ENCODE peak calls at places on chromosomes 12 and 14, in ten cellular contexts. M is brain pericyte, U is HepG2, Q is colonic mucosa, R is pancreas, V is cardiac fibroblast, B is tibial artery, I is GOT3, Z is left cardiac atrium, K is right lobe of liver. G is an unnamed sample.

GRCh38 chr14:104979758-104980591 is 1.8 kb upstream of the AHNAK2 start:
- DNase-seq in V (peak), I (no peak), Z (peak), M (no peak), R (peak), U (no peak), Q (peak), B (no peak), K (peak), G (no peak)

GRCh38 chr12:77947326-77947725 is 116.6 kb downstream of the NAV3 start:
- DNase-seq in Q (no peak), K (no peak), I (no peak), U (no peak), B (no peak), V (peak), R (no peak), M (no peak), Z (no peak), G (peak)

GRCh38 chr12:65728913-65729793 is 95.1 kb upstream of the HMGA2 start:
- DNase-seq in V (peak), Z (no peak), M (no peak), K (no peak), Q (no peak), I (no peak), R (no peak), U (no peak), B (no peak), G (peak)

GRCh38 chr14:63342381-63342780 is 23.6 kb upstream of the GPHB5 start:
- DNase-seq in V (peak), I (no peak), R (no peak), B (no peak), Q (no peak), K (no peak), U (no peak), M (no peak), Z (no peak), G (no peak)

GRCh38 chr14:33709286-33709685 is 241.6 kb downstream of the EGLN3 start:
- DNase-seq in Z (no peak), R (no peak), I (no peak), V (no peak), Q (no peak), K (no peak), B (no peak), U (no peak), M (no peak), G (no peak)

GRCh38 chr14:23469906-23470403 is 452 bp downstream of the NGDN start:
- DNase-seq in K (no peak), B (no peak), Z (no peak), U (no peak), V (no peak), R (no peak), M (no peak), I (no peak), Q (no peak), G (no peak)

GRCh38 chr14:30417121-30417520 is 141.8 kb upstream of the G2E3 start:
- DNase-seq in B (no peak), K (no peak), U (no peak), Q (no peak), Z (no peak), V (peak), I (no peak), R (no peak), M (no peak), G (no peak)

GRCh38 chr12:123024819-123025391 is 44.4 kb downstream of the ARL6IP4 start:
- DNase-seq in V (peak), R (no peak), K (no peak), I (no peak), U (no peak), Z (no peak), M (no peak), B (no peak), Q (no peak), G (no peak)

GRCh38 chr14:100416921-100417451 is 93.8 kb downstream of the SLC25A47 start:
- DNase-seq in U (no peak), M (no peak), K (peak), B (no peak), Z (no peak), R (no peak), Q (no peak), V (peak), I (no peak), G (peak)

GRCh38 chr12:116456683-116457082 is 102.5 kb upstream of the MAP1LC3B2 start:
- DNase-seq in U (no peak), V (peak), I (no peak), K (no peak), M (no peak), Q (peak), B (no peak), R (no peak), Z (peak), G (peak)

G was measured in AG08395.